ENCODE peak calls at places on chromosomes 6 and 20, in four cellular contexts. E, D, R and O are unnamed samples.

GRCh38 chr20:17631576-17632319 is 50.3 kb downstream of the RRBP1 start:
- DNase-seq in E (no peak), D (no peak), R (no peak), O (no peak)

GRCh38 chr6:76438768-76439167 is 366.3 kb upstream of the IMPG1 start:
- DNase-seq in E (no peak), R (no peak), D (no peak), O (no peak)

GRCh38 chr6:106630366-106630765 is 988 bp downstream of the QRSL1 start:
- DNase-seq in E (no peak), D (no peak), R (no peak), O (no peak)

GRCh38 chr20:44720617-44720993 is 5.4 kb downstream of the CCN5 start:
- DNase-seq in R (peak; percentile 94), E (no peak), D (peak; percentile 65), O (peak; percentile 59)

GRCh38 chr20:4490595-4491280 is 231.0 kb upstream of the PRND start:
- DNase-seq in E (no peak), R (no peak), D (no peak), O (no peak)

GRCh38 chr20:4064118-4064962 is 49.0 kb upstream of the RNF24 start:
- DNase-seq in D (peak; percentile 15), E (no peak), R (peak; percentile 74), O (peak; percentile 29)

GRCh38 chr6:57038906-57039305 is 7.6 kb upstream of the KIAA1586 start:
- DNase-seq in E (no peak), D (no peak), R (no peak), O (no peak)

GRCh38 chr20:37901280-37901666 is 1.7 kb upstream of the VSTM2L start:
- DNase-seq in D (no peak), E (no peak), R (no peak), O (no peak)

GRCh38 chr20:18138639-18139583 is 1.2 kb downstream of the KAT14 start:
- DNase-seq in R (no peak), D (no peak), E (no peak), O (no peak)